ENCODE peak calls at places on chromosomes 7 and 10, in six cellular contexts. K is fibroblast of villous mesenchyme, H is SK-N-SH, D is dorsolateral prefrontal cortex, A is heart right ventricle, O is colonic mucosa. F is an unnamed sample.

GRCh38 chr7:138207555-138207971 is 131.3 kb downstream of the AKR1D1 start:
- DNase-seq in D (no peak), O (no peak), A (no peak), K (no peak), H (no peak), F (no peak)

GRCh38 chr10:77442790-77443189 is 194.8 kb downstream of the KCNMA1 start:
- DNase-seq in H (no peak), A (no peak), D (no peak), K (no peak), O (no peak), F (no peak)

GRCh38 chr10:11757452-11757819 is 15.3 kb downstream of the ECHDC3 start:
- DNase-seq in O (peak), K (peak), A (peak), H (peak), D (no peak), F (peak)

GRCh38 chr10:97762816-97763215 is 9.0 kb downstream of the SFRP5 start:
- DNase-seq in A (no peak), K (no peak), H (no peak), O (no peak), D (no peak), F (peak)

GRCh38 chr7:108094933-108095710 is 35.0 kb downstream of the LAMB4 start:
- DNase-seq in H (peak), O (peak), D (no peak), K (peak), A (peak), F (peak)

GRCh38 chr7:105245398-105246099 is 143.2 kb downstream of the SRPK2 start:
- DNase-seq in D (no peak), H (peak), K (no peak), O (no peak), A (peak), F (no peak)

GRCh38 chr7:74317146-74317782 is 28.1 kb downstream of the CLIP2 start:
- DNase-seq in H (peak), D (no peak), A (no peak), K (no peak), O (no peak), F (no peak)

GRCh38 chr7:1152492-1152891 is 7.5 kb downstream of the ZFAND2A start:
- DNase-seq in A (no peak), D (no peak), O (no peak), H (no peak), K (no peak), F (no peak)

GRCh38 chr7:16564909-16565426 is 38.3 kb downstream of the LRRC72 start:
- DNase-seq in O (no peak), H (peak), D (no peak), K (peak), A (no peak), F (peak)

GRCh38 chr10:119315128-119316001 is 108.0 kb downstream of the GRK5 start:
- DNase-seq in O (peak), K (peak), A (peak), D (no peak), H (no peak), F (peak)

GRCh38 chr7:83677180-83677866 is 28.4 kb upstream of the SEMA3E start:
- DNase-seq in O (peak), D (no peak), K (peak), A (no peak), H (peak), F (peak)

GRCh38 chr10:100485336-100485735 is 22.5 kb downstream of the WNT8B start:
- DNase-seq in H (no peak), O (no peak), A (no peak), D (no peak), K (no peak), F (no peak)

GRCh38 chr10:62492012-62492869 is 118.1 kb downstream of the ZNF365 start:
- DNase-seq in K (peak), D (no peak), O (no peak), A (no peak), H (no peak), F (peak)

GRCh38 chr7:8133955-8134733 is 127.8 kb downstream of the ICA1 start:
- DNase-seq in D (no peak), A (no peak), H (no peak), O (no peak), K (no peak), F (no peak)

GRCh38 chr7:138661236-138661635 is 39.9 kb downstream of the SVOPL start:
- DNase-seq in A (no peak), O (no peak), K (no peak), H (no peak), D (no peak), F (no peak)

GRCh38 chr7:18771834-18772566 is 276.5 kb downstream of the HDAC9 start:
- DNase-seq in O (no peak), H (no peak), D (no peak), A (no peak), K (no peak), F (no peak)

GRCh38 chr10:132866601-132867381 is 75.6 kb downstream of the CFAP46 start:
- DNase-seq in H (no peak), D (peak), K (no peak), O (no peak), A (no peak), F (no peak)

GRCh38 chr10:44967596-44967995 is 8.0 kb downstream of the RASSF4 start:
- DNase-seq in D (no peak), K (no peak), O (peak), H (no peak), A (no peak), F (no peak)

GRCh38 chr10:22314852-22315251 is 1.3 kb upstream of the COMMD3 start:
- DNase-seq in H (no peak), D (no peak), O (no peak), A (no peak), K (no peak), F (peak)

GRCh38 chr7:29207469-29207868 is 12.9 kb downstream of the CHN2 start:
- DNase-seq in H (no peak), K (no peak), D (no peak), A (no peak), O (no peak), F (peak)

GRCh38 chr7:99788554-99788953 is 4.6 kb upstream of the CYP3A4 start:
- DNase-seq in O (no peak), D (no peak), K (no peak), H (no peak), A (no peak), F (no peak)

GRCh38 chr10:125137601-125138438 is 22.5 kb downstream of the CTBP2 start:
- DNase-seq in K (no peak), A (no peak), O (peak), D (no peak), H (no peak), F (no peak)

GRCh38 chr10:95183451-95184230 is 10.4 kb upstream of the ACSM6 start:
- DNase-seq in H (peak), O (peak), A (peak), K (peak), D (peak), F (peak)

GRCh38 chr10:25015927-25016348 is at the start of gene ENKUR:
- DNase-seq in H (peak), A (peak), D (peak), O (peak), K (peak), F (peak)

GRCh38 chr7:82694020-82694419 is 250.4 kb upstream of the CACNA2D1 start:
- DNase-seq in A (no peak), D (no peak), H (peak), O (no peak), K (no peak), F (no peak)

GRCh38 chr7:1169409-1170368 is 9.7 kb upstream of the ZFAND2A start:
- DNase-seq in H (peak), A (peak), O (peak), D (peak), K (peak), F (peak)

GRCh38 chr7:44990520-44991023 is 9.4 kb upstream of the CCM2 start:
- DNase-seq in K (peak), O (no peak), H (no peak), D (no peak), A (no peak), F (peak)

GRCh38 chr10:133124357-133125211 is 35.4 kb upstream of the KNDC1 start:
- DNase-seq in H (peak), K (peak), O (no peak), D (peak), A (no peak), F (peak)

GRCh38 chr10:77192402-77192801 is 445.2 kb downstream of the KCNMA1 start:
- DNase-seq in D (no peak), A (no peak), O (no peak), H (no peak), K (no peak), F (no peak)

GRCh38 chr7:158329686-158330085 is 257.9 kb downstream of the PTPRN2 start:
- DNase-seq in D (peak), O (no peak), K (no peak), H (no peak), A (no peak), F (no peak)

GRCh38 chr7:1669954-1670893 is at the start of gene ELFN1:
- DNase-seq in K (peak), D (peak), O (no peak), A (no peak), H (peak), F (peak)

GRCh38 chr7:150986099-150986512 is 4.7 kb upstream of the NOS3 start:
- DNase-seq in H (peak), K (peak), O (peak), A (peak), D (peak), F (peak)

GRCh38 chr10:29431711-29432110 is 142.8 kb downstream of the LYZL1 start:
- DNase-seq in H (no peak), O (no peak), K (no peak), A (no peak), D (no peak), F (no peak)

GRCh38 chr7:159048656-159049055 is 96.0 kb downstream of the VIPR2 start:
- DNase-seq in H (no peak), O (peak), K (no peak), D (no peak), A (no peak), F (no peak)

GRCh38 chr7:107725138-107725740 is 18.7 kb upstream of the CBLL1 start:
- DNase-seq in K (peak), H (peak), D (no peak), O (peak), A (peak), F (peak)

GRCh38 chr7:140685407-140686087 is 11.0 kb upstream of the NDUFB2 start:
- DNase-seq in H (no peak), K (no peak), O (no peak), A (no peak), D (no peak), F (no peak)

GRCh38 chr10:451021-451471 is 238.4 kb downstream of the DIP2C start:
- DNase-seq in O (no peak), D (no peak), H (no peak), A (no peak), K (peak), F (no peak)

GRCh38 chr7:139937685-139938084 is 108.6 kb downstream of the TBXAS1 start:
- DNase-seq in K (no peak), O (no peak), H (no peak), D (no peak), A (no peak), F (no peak)

GRCh38 chr10:30433286-30433778 is 652 bp upstream of the MAP3K8 start:
- DNase-seq in H (peak), D (no peak), A (peak), K (peak), O (peak), F (peak)

GRCh38 chr10:128211064-128211504 is 84.9 kb upstream of the MKI67 start:
- DNase-seq in A (no peak), D (no peak), H (peak), O (no peak), K (no peak), F (no peak)
- H3K4me3 ChIP-seq in A (peak), D (no peak), H (no peak), O (peak), K (no peak), F (no peak)

GRCh38 chr10:63629363-63630084 is 108.3 kb downstream of the REEP3 start:
- DNase-seq in D (peak), K (peak), A (peak), O (peak), H (peak), F (peak)
- TF ChIP-seq CTCF in D (peak), K (peak), A (peak), O (peak), H (peak), F (peak)

DNA sequence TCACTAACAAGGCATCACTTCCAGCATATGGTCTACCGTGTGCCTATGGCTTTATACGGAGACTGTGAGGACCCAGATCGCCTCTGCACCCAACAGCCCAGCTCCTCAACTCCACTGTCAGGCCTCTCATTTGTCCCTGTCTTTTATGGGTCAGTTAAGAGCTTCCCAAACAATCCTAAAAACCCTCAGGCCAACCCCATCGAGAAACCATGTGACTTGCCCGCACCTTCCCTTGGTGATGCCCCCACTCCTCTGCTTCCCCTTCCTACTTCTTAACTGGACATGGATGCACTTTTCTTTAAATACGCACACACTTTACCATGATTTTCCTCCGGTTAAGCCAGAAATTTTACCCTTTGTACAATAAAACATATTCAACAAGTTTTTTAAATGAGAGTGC is 46.8 kb downstream of the BAIAP2L1 start:
- DNase-seq in O (no peak), H (no peak), A (no peak), D (no peak), K (no peak), F (no peak)
- H3K4me3 ChIP-seq in O (no peak), H (peak), A (no peak), D (no peak), K (no peak), F (no peak)

DNA sequence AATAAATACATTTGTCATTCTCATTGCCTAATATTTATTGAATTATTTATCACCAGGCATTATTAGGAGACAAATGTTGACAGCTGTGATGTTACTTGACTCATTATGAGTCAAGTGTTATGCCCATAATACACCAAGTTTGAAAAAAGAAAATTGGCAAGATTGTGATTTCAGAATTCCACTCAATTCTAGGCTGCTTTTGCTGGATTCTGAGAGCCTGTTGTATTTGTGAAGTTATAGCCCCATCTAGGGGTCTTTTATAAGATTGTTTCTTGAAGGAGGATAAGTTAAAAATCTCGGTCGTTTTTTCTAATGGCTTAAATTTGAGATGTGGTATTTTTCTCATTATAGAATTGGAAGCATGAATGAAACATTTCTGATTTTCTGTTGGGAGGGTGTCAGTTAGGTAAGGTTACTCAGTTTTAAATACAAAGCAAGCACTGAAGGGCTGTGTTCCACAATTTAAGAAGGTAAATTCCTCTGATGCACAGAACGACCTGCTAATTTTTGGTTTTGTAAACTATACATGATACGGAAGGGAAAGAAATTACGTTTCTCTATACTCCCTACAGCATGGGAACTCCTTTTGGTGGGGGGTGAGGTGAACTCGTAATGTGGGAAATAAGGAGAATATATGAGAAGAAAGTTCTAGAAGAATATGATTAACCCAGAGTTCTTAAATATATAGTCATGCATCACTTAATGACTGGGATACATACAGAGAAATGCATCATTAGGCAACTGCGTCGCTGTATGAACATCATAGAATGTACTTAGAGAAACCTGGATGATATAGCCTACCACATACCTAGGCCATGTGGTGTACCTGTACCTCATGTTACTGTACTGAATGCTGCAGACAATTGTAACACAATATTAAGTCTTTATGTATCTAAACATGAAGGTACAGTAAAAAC is 2.6 kb downstream of the STK31 start:
- DNase-seq in O (no peak), A (no peak), H (peak), D (no peak), K (peak), F (peak)
- TF ChIP-seq CTCF in O (peak), A (peak), H (peak), D (peak), K (peak), F (peak)

DNA sequence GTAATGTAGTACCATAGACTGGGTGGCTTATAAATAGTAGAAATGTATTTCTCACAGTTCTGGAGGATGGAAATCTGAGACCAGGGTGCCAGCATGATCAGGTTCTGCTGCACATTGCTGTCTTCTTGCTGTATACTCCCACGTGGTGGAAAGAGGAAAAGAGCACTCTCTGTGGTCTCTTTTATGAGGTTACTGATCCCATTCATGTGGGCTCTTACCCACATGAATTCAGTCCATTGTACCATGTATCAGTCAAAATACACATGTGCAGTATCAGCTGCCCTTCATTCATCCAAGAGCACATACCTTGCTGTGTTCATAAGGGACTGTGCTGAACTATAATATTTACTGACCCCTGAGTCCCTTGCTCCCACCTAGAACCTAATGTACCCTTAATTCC is 17.1 kb downstream of the PNLIPRP2 start:
- DNase-seq in A (no peak), H (no peak), D (no peak), O (no peak), K (no peak), F (no peak)
- H3K4me3 ChIP-seq in A (no peak), H (no peak), D (no peak), O (no peak), K (no peak), F (no peak)

GRCh38 chr10:86836044-86836443 is 79.6 kb downstream of the BMPR1A start:
- DNase-seq in A (no peak), O (no peak), H (no peak), D (no peak), K (peak), F (no peak)
- TF ChIP-seq CTCF in A (no peak), O (no peak), H (no peak), D (no peak), K (peak), F (no peak)

F was measured in fibroblast of pulmonary artery.